ENCODE peak calls at places on chromosomes 12 and 14, in five cellular contexts. F is left ventricle myocardium inferior, J is esophagus squamous epithelium, R is AG09309, B is A673. X is an unnamed sample.
A peak's percentile ranks its signal among the peaks of the same experiment; 100 is the strongest.

GRCh38 chr12:116727261-116727660 is 10.6 kb downstream of the SPRING1 start:
- DNase-seq in F (no peak), J (no peak), R (no peak), B (no peak), X (no peak)

GRCh38 chr12:29337325-29337724 is 43.6 kb downstream of the ERGIC2 start:
- DNase-seq in J (no peak), F (no peak), R (no peak), B (no peak), X (no peak)

GRCh38 chr12:63085120-63085519 is 65.9 kb downstream of the AVPR1A start:
- DNase-seq in F (no peak), J (no peak), B (no peak), R (no peak), X (no peak)

GRCh38 chr12:45660330-45660729 is 69.2 kb upstream of the ARID2 start:
- DNase-seq in B (peak; percentile 31), J (no peak), R (no peak), F (peak; percentile 19), X (peak; percentile 84)

GRCh38 chr12:62163368-62163767 is 96.8 kb upstream of the USP15 start:
- DNase-seq in F (no peak), R (no peak), J (no peak), B (no peak), X (no peak)

GRCh38 chr14:35666429-35667043 is 132.6 kb downstream of the INSM2 start:
- DNase-seq in J (no peak), B (no peak), F (no peak), R (no peak), X (no peak)

GRCh38 chr14:85604671-85605070 is 74.7 kb downstream of the FLRT2 start:
- DNase-seq in J (no peak), F (no peak), B (peak; percentile 61), R (no peak), X (no peak)

GRCh38 chr14:49975286-49975685 is 82.4 kb downstream of the ARF6 start:
- DNase-seq in J (no peak), F (no peak), B (no peak), R (peak; percentile 70), X (peak; percentile 80)

GRCh38 chr12:131912526-131913274 is 16.4 kb upstream of the PUS1 start:
- DNase-seq in R (no peak), B (peak; percentile 91), F (peak; percentile 91), J (no peak), X (peak; percentile 72)

GRCh38 chr14:79699206-79699605 is 512.1 kb downstream of the DIO2 start:
- DNase-seq in J (no peak), B (no peak), F (no peak), R (no peak), X (no peak)

GRCh38 chr12:121116318-121117225 is 16.1 kb upstream of the P2RX7 start:
- DNase-seq in J (no peak), R (no peak), B (no peak), F (no peak), X (no peak)

GRCh38 chr14:43052897-43053296 is 1446.2 kb downstream of the LRFN5 start:
- DNase-seq in F (no peak), B (no peak), R (no peak), J (no peak), X (no peak)

GRCh38 chr14:23434488-23435219 is 806 bp downstream of the MYH7 start:
- DNase-seq in R (no peak), F (no peak), J (no peak), B (no peak), X (no peak)

GRCh38 chr12:95116773-95117172 is 43.4 kb upstream of the NR2C1 start:
- DNase-seq in R (no peak), J (no peak), B (no peak), F (no peak), X (no peak)

GRCh38 chr12:122126713-122127597 is 47.1 kb downstream of the IL31 start:
- DNase-seq in F (no peak), R (no peak), J (no peak), B (no peak), X (no peak)

GRCh38 chr12:62683724-62684501 is 217.3 kb downstream of the MON2 start:
- DNase-seq in B (peak; percentile 35), R (no peak), J (no peak), F (peak; percentile 63), X (no peak)

GRCh38 chr14:23359167-23359626 is 5.8 kb downstream of the EFS start:
- DNase-seq in F (no peak), J (no peak), B (no peak), R (no peak), X (no peak)

GRCh38 chr14:104682107-104682593 is 7.3 kb upstream of the INF2 start:
- DNase-seq in B (no peak), J (no peak), F (peak; percentile 17), R (no peak), X (no peak)

GRCh38 chr14:104678901-104679705 is 10.3 kb upstream of the INF2 start:
- DNase-seq in R (no peak), F (peak; percentile 16), J (no peak), B (no peak), X (no peak)

GRCh38 chr14:104681689-104682074 is 7.7 kb upstream of the INF2 start:
- DNase-seq in J (no peak), B (peak; percentile 84), F (peak; percentile 92), R (peak; percentile 38), X (peak; percentile 80)

GRCh38 chr14:104680056-104680805 is 9.2 kb upstream of the INF2 start:
- DNase-seq in F (peak; percentile 23), J (no peak), R (peak; percentile 34), B (peak; percentile 59), X (no peak)

DNA sequence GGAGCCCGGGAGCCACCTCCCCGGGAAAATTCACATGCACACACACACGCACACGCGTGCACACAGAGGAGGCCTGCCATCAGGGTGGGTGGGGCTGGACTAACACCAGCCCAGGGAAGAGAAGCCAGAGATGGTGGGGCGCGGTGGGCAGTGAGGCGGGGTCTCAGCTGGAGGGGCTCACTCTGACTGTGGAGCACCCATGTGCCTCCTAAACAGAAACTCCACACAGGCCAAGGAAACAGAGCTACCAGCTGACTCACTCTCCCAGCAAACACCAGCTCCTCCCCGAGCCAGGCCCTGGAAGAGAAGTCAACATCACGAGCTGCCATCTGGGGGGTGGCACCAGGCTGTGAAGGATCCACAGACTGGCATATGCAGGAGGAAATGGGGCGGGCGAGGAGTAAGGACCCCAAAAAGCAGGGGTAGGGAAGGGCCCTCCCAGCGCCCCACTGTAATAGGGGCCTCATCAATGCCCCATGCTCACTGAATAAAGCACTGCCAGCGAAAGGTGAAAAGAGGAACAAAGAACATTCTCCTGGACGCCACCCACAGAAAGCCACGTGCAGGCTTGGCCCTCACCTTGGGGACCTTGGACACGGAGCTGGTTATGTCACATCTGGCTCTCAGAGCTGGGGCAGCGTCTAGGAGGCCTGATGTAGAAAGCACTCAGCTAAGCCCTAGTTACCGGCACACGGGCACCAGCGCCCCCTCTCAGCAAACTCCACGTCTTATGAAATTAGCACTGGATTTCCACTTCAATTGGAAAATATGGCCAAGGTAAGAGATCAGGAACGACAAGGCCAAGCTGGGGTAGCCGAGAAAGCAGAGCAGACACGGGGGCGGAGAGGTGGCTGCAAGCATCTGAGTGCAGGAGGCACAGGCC is 8.4 kb upstream of the INF2 start:
- DNase-seq in R (peak; percentile 37), J (no peak), F (peak; percentile 49), B (peak; percentile 64), X (no peak)
- TF ChIP-seq CTCF in R (peak; percentile 31), J (no peak), F (no peak), B (peak; percentile 60), X (peak; percentile 17)

GRCh38 chr12:57377103-57377840 is 53.6 kb downstream of the R3HDM2 start:
- DNase-seq in J (no peak), B (no peak), R (no peak), F (no peak), X (no peak)
- TF ChIP-seq CTCF in J (no peak), B (no peak), R (no peak), F (no peak), X (no peak)

GRCh38 chr14:101843038-101843437 is 81.5 kb downstream of the PPP2R5C start:
- DNase-seq in J (no peak), B (no peak), R (no peak), F (no peak), X (no peak)

GRCh38 chr14:101844219-101844618 is 82.7 kb downstream of the PPP2R5C start:
- DNase-seq in B (no peak), R (no peak), F (peak; percentile 56), J (no peak), X (no peak)

GRCh38 chr14:101844752-101845151 is 83.2 kb downstream of the PPP2R5C start:
- DNase-seq in J (no peak), B (no peak), R (no peak), F (no peak), X (no peak)

GRCh38 chr14:101845496-101845895 is 84.0 kb downstream of the PPP2R5C start:
- DNase-seq in F (no peak), B (no peak), J (no peak), R (no peak), X (no peak)

DNA sequence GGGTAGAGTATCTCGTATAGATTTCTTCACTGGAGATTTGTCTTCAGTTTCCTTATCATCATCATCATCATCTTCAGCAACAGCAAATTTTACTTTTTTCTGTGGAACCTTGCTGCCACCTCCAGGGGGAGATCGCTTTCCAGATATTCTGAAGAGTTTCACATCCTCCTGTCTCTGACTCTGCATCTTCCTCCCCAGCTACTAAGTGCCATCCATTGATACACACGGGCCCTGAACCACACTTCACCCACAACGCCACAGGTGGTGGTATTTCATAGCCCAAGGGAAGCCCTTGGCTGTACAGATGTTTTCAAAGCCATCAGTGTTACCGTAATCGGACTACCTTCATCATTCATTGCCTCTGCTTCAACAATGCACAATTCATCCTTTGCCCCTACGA is 82.2 kb downstream of the PPP2R5C start:
- DNase-seq in R (no peak), F (no peak), B (no peak), J (no peak), X (no peak)
- TF ChIP-seq CTCF in R (peak; percentile 18), F (peak; percentile 42), B (peak; percentile 27), J (peak; percentile 29), X (peak; percentile 34)

GRCh38 chr12:113174461-113175384 is 10.6 kb downstream of the DDX54 start:
- DNase-seq in J (no peak), F (peak; percentile 73), R (no peak), B (peak; percentile 71), X (no peak)
- TF ChIP-seq CTCF in J (peak; percentile 95), F (peak; percentile 100), R (peak; percentile 99), B (peak; percentile 97), X (peak; percentile 99)